ENCODE peak calls at places on chromosomes 7 and 10, in nine cellular contexts. L is cardiac muscle cell, D is aorta, T is IMR-90, W is tibial artery, E is uterus, F is lung, V is astrocyte, K is left ventricle myocardium inferior. Y is an unnamed sample.

GRCh38 chr7:115731796-115732471 is 298.6 kb downstream of the TFEC start:
- DNase-seq in F (no peak), V (no peak), D (no peak), L (no peak), E (no peak), K (no peak), W (no peak), T (peak; percentile 22), Y (no peak)

GRCh38 chr10:58579011-58579655 is 66.5 kb downstream of the BICC1 start:
- DNase-seq in W (no peak), E (no peak), F (no peak), D (no peak), V (no peak), T (no peak), L (no peak), K (no peak), Y (no peak)

GRCh38 chr10:121053151-121053550 is 202.0 kb downstream of the WDR11 start:
- DNase-seq in F (no peak), L (no peak), K (no peak), D (no peak), E (no peak), T (no peak), V (no peak), W (no peak), Y (no peak)

GRCh38 chr7:121504478-121504877 is 108.4 kb upstream of the FAM3C start:
- DNase-seq in K (no peak), E (peak; percentile 34), D (peak; percentile 68), T (peak; percentile 76), F (no peak), L (peak; percentile 88), W (peak; percentile 28), V (peak; percentile 91), Y (no peak)

GRCh38 chr7:52647046-52647445 is 388.4 kb upstream of the POM121L12 start:
- DNase-seq in K (no peak), L (no peak), E (no peak), V (peak; percentile 76), D (no peak), T (no peak), W (no peak), F (no peak), Y (no peak)

GRCh38 chr7:12031638-12032037 is 179.5 kb upstream of the TMEM106B start:
- DNase-seq in K (no peak), W (no peak), T (peak; percentile 64), V (peak; percentile 53), E (no peak), D (no peak), L (peak; percentile 57), F (no peak), Y (peak; percentile 5)

GRCh38 chr10:79938728-79939380 is 10.1 kb downstream of the SFTPD start:
- DNase-seq in V (no peak), W (peak; percentile 63), D (peak; percentile 84), K (peak; percentile 27), L (no peak), F (peak; percentile 44), T (no peak), E (no peak), Y (no peak)

GRCh38 chr10:52895066-52895465 is 122.5 kb upstream of the MBL2 start:
- DNase-seq in D (no peak), K (no peak), L (no peak), F (no peak), W (no peak), V (no peak), E (no peak), T (no peak), Y (no peak)

GRCh38 chr7:143331179-143331825 is 15.4 kb downstream of the CLCN1 start:
- DNase-seq in V (peak; percentile 86), W (no peak), D (peak; percentile 63), E (peak; percentile 61), L (peak; percentile 80), F (no peak), K (no peak), T (peak; percentile 96), Y (no peak)

GRCh38 chr10:3292601-3293000 is 120.0 kb upstream of the PITRM1 start:
- DNase-seq in L (no peak), K (no peak), V (no peak), D (no peak), F (no peak), W (no peak), T (no peak), E (peak; percentile 63), Y (no peak)

GRCh38 chr10:98006266-98006665 is 24.2 kb downstream of the CRTAC1 start:
- DNase-seq in W (no peak), F (no peak), L (no peak), D (no peak), V (no peak), T (no peak), K (no peak), E (no peak), Y (peak; percentile 66)

GRCh38 chr10:110225756-110226554 is 18.6 kb downstream of the MXI1 start:
- DNase-seq in T (peak; percentile 93), E (peak; percentile 90), V (peak; percentile 85), D (peak; percentile 95), F (peak; percentile 92), L (peak; percentile 97), K (peak; percentile 90), W (peak; percentile 89), Y (peak; percentile 93)

GRCh38 chr10:110226555-110226925 is 19.1 kb downstream of the MXI1 start:
- DNase-seq in K (peak; percentile 91), D (peak; percentile 96), W (peak; percentile 91), F (peak; percentile 89), V (peak; percentile 89), L (peak; percentile 97), E (peak; percentile 89), T (peak; percentile 92), Y (peak; percentile 97)

GRCh38 chr10:110229155-110229554 is 21.8 kb downstream of the MXI1 start:
- DNase-seq in L (no peak), K (no peak), E (no peak), V (no peak), T (no peak), F (no peak), D (no peak), W (no peak), Y (no peak)

GRCh38 chr10:110226926-110227641 is 19.7 kb downstream of the MXI1 start:
- DNase-seq in V (no peak), W (peak; percentile 65), F (peak; percentile 81), D (peak; percentile 83), K (peak; percentile 78), E (peak; percentile 77), T (peak; percentile 19), L (peak; percentile 49), Y (peak; percentile 75)

DNA sequence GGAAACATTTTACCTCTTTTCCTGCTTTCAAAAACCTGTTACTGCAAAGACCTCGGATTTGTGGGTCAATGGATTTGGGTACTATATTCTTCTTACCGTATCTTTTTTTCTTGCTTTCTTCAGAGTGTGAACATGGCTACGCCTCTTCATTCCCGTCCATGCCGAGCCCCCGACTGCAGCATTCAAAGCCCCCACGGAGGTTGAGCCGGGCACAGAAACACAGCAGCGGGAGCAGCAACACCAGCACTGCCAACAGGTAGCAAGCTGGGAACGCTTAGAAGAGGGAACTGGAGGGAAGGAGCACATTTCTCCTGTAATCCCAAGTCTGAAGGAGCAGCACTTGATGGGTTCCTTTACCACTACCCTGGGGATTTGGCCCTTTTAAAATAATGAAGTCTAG is 20.7 kb downstream of the MXI1 start:
- DNase-seq in T (no peak), E (no peak), L (no peak), D (no peak), W (no peak), K (no peak), F (no peak), V (no peak), Y (no peak)
- H3K4me3 ChIP-seq in T (no peak overlapping the region), E (no peak overlapping the region), L (peak overlapping the region; percentile 64), D (peak overlapping the region; percentile 53), W (peak overlapping the region; percentile 95), K (peak overlapping the region; percentile 91), F (no peak overlapping the region), V (no peak overlapping the region), Y (no peak overlapping the region)

GRCh38 chr10:48770558-48771089 is 86.0 kb downstream of the WDFY4 start:
- DNase-seq in L (no peak), D (no peak), E (no peak), V (no peak), F (no peak), T (no peak), W (no peak), K (no peak), Y (no peak)
- H3K27me3 ChIP-seq in L (no peaks in the 10 kb centered on the region), D (no peaks in the 10 kb centered on the region), E (no peaks in the 10 kb centered on the region), V (peaks cover under 1% of the 10 kb centered on the region), F (no peaks in the 10 kb centered on the region), T (peaks cover 4% of the 10 kb centered on the region), W (no peaks in the 10 kb centered on the region), K (no peaks in the 10 kb centered on the region), Y (no peaks in the 10 kb centered on the region)

GRCh38 chr7:7992502-7992901 is 23.9 kb downstream of the GLCCI1 start:
- DNase-seq in F (no peak), E (no peak), W (no peak), T (peak; percentile 17), L (no peak), K (no peak), V (no peak), D (no peak), Y (no peak)

GRCh38 chr7:7984424-7984823 is 15.8 kb downstream of the GLCCI1 start:
- DNase-seq in D (no peak), W (no peak), T (no peak), E (no peak), F (no peak), K (no peak), L (no peak), V (no peak), Y (no peak)

GRCh38 chr7:7989985-7990761 is 21.6 kb downstream of the GLCCI1 start:
- DNase-seq in E (no peak), K (no peak), T (no peak), W (no peak), D (no peak), L (no peak), V (no peak), F (no peak), Y (no peak)

DNA sequence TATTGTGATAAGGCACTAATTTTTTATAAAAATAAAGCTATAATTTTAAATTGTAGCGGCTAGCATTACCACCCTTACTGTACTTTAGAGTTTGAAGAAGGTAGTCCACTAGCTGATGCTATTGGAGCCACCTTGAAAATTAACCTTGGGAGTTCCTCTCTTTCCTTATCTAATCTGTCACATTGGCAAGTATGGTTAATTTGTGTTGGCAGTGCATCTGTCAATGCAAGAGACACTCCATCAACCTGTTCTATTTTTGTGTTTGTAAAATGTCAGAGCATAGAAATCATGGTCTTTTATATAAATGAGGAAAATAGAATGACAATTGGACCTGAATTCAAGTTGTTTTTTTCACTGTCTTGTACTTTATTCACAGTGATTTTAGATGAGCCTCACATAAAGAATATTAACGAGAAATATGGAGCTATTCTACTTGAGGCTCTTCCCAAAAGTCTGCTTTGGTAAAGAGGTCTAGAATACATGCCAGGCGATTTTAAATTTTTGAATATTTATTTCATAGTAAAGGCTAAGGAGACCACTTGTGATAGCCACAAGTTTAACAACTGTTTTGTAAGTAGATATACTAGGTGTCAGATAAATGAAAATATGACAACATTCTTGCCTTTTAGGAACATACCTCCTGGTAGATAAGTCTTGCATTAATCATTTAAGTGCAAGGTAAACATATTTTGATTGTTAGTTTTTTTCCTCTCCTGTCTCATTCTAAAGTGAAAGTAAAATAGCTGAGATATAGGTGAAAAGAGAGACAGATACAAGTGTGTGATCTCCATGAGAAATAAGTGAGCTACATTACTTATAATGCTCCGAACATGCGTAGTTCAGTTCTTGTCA is 20.8 kb downstream of the GLCCI1 start:
- DNase-seq in K (no peak), F (no peak), D (no peak), V (no peak), L (no peak), W (no peak), E (no peak), T (no peak), Y (no peak)
- H3K4me3 ChIP-seq in K (peak overlapping the region; percentile 18), F (no peak overlapping the region), D (no peak overlapping the region), V (no peak overlapping the region), L (no peak overlapping the region), W (no peak overlapping the region), E (no peak overlapping the region), T (no peak overlapping the region), Y (no peak overlapping the region)

GRCh38 chr7:27124979-27125689 is 5.4 kb downstream of the HOXA4 start:
- DNase-seq in L (no peak), V (no peak), D (no peak), E (no peak), T (no peak), K (no peak), W (no peak), F (no peak), Y (no peak)
- H3K27me3 ChIP-seq in L (peaks cover 100% of the 10 kb centered on the region), V (peaks cover 73% of the 10 kb centered on the region), D (no peaks in the 10 kb centered on the region), E (no peaks in the 10 kb centered on the region), T (no peaks in the 10 kb centered on the region), K (peaks cover 98% of the 10 kb centered on the region), W (no peaks in the 10 kb centered on the region), F (no peaks in the 10 kb centered on the region), Y (peaks cover 99% of the 10 kb centered on the region)